ENCODE peak calls at places on chromosomes 11 and 22, in seven cellular contexts. B, U, F, V, Z, N and J are unnamed samples.

GRCh38 chr11:62108017-62108750 is 15.6 kb upstream of the INCENP start:
- DNase-seq in B (peak), U (peak), F (no peak), V (no peak), Z (no peak), N (peak), J (peak)

GRCh38 chr11:72758690-72759389 is 6.6 kb upstream of the ARAP1 start:
- DNase-seq in B (no peak), U (peak), F (no peak), V (no peak), Z (no peak), N (no peak), J (peak)

GRCh38 chr11:11814614-11815452 is 26.9 kb upstream of the USP47 start:
- DNase-seq in B (no peak), U (no peak), F (no peak), V (no peak), Z (no peak), N (no peak), J (no peak)

GRCh38 chr11:26286472-26287066 is 45.4 kb upstream of the ANO3 start:
- DNase-seq in B (peak), U (peak), F (no peak), V (no peak), Z (no peak), N (peak), J (no peak)

GRCh38 chr22:33247758-33248157 is 189.6 kb upstream of the SYN3 start:
- DNase-seq in B (no peak), U (no peak), F (no peak), V (no peak), Z (no peak), N (no peak), J (no peak)

GRCh38 chr11:107179829-107180228 is 161.6 kb upstream of the GUCY1A2 start:
- DNase-seq in B (no peak), U (no peak), F (no peak), V (no peak), Z (no peak), N (no peak), J (no peak)

GRCh38 chr11:104067534-104067933 is 31.1 kb downstream of the DDI1 start:
- DNase-seq in B (no peak), U (no peak), F (no peak), V (no peak), Z (no peak), N (no peak), J (no peak)

GRCh38 chr11:77602385-77603105 is 12.8 kb downstream of the AQP11 start:
- DNase-seq in B (no peak), U (no peak), F (no peak), V (no peak), Z (no peak), N (peak), J (no peak)

GRCh38 chr11:69941546-69942332 is 122.5 kb upstream of the FGF3 start:
- DNase-seq in B (no peak), U (no peak), F (no peak), V (no peak), Z (peak), N (no peak), J (no peak)

GRCh38 chr22:35014812-35015211 is 51.1 kb upstream of the ISX start:
- DNase-seq in B (no peak), U (no peak), F (no peak), V (no peak), Z (no peak), N (no peak), J (no peak)

GRCh38 chr11:74418509-74418895 is 20.3 kb upstream of the PGM2L1 start:
- DNase-seq in B (no peak), U (peak), F (no peak), V (no peak), Z (no peak), N (peak), J (peak)

GRCh38 chr11:76329084-76329648 is 51.8 kb downstream of the THAP12 start:
- DNase-seq in B (no peak), U (no peak), F (no peak), V (no peak), Z (no peak), N (peak), J (no peak)

GRCh38 chr11:35030716-35031213 is 108.2 kb upstream of the CD44 start:
- DNase-seq in B (peak), U (peak), F (no peak), V (no peak), Z (no peak), N (peak), J (no peak)

GRCh38 chr11:100546714-100547113 is 140.4 kb upstream of the ARHGAP42 start:
- DNase-seq in B (peak), U (no peak), F (no peak), V (no peak), Z (no peak), N (peak), J (no peak)

GRCh38 chr11:61023086-61024035 is 51.9 kb downstream of the CD6 start:
- DNase-seq in B (no peak), U (no peak), F (no peak), V (peak), Z (peak), N (no peak), J (no peak)

GRCh38 chr22:41524283-41524682 is 20.0 kb downstream of the POLR3H start:
- DNase-seq in B (no peak), U (no peak), F (no peak), V (no peak), Z (no peak), N (no peak), J (no peak)

GRCh38 chr11:19803506-19803998 is 90.9 kb downstream of the NAV2 start:
- DNase-seq in B (peak), U (no peak), F (no peak), V (no peak), Z (no peak), N (no peak), J (no peak)

GRCh38 chr11:1231396-1232327 is 8.8 kb downstream of the MUC5B start:
- DNase-seq in B (no peak), U (no peak), F (no peak), V (no peak), Z (no peak), N (no peak), J (no peak)

GRCh38 chr22:41833369-41834004 is 582 bp downstream of the SREBF2 start:
- DNase-seq in B (peak), U (peak), F (peak), V (peak), Z (peak), N (peak), J (no peak)

GRCh38 chr11:23749762-23750430 is 747.0 kb upstream of the LUZP2 start:
- DNase-seq in B (no peak), U (no peak), F (no peak), V (no peak), Z (no peak), N (no peak), J (no peak)

GRCh38 chr11:704799-705645 is 1.0 kb upstream of the EPS8L2 start:
- DNase-seq in B (peak), U (no peak), F (no peak), V (no peak), Z (no peak), N (no peak), J (no peak)

GRCh38 chr11:2704896-2705606 is 5.3 kb upstream of the KCNQ1OT1 start:
- DNase-seq in B (no peak), U (no peak), F (no peak), V (no peak), Z (no peak), N (no peak), J (no peak)

GRCh38 chr11:108599978-108600377 is 6.4 kb upstream of the EXPH5 start:
- DNase-seq in B (no peak), U (no peak), F (no peak), V (no peak), Z (no peak), N (no peak), J (no peak)

GRCh38 chr11:33692013-33692504 is 8.6 kb downstream of the C11orf91 start:
- DNase-seq in B (peak), U (no peak), F (no peak), V (no peak), Z (no peak), N (peak), J (peak)

GRCh38 chr22:42066937-42067336 is 3.7 kb downstream of the NAGA start:
- DNase-seq in B (no peak), U (no peak), F (no peak), V (no peak), Z (no peak), N (no peak), J (no peak)

GRCh38 chr11:128549256-128549944 is 38.0 kb downstream of the ETS1 start:
- DNase-seq in B (no peak), U (no peak), F (no peak), V (no peak), Z (no peak), N (no peak), J (no peak)

GRCh38 chr11:129489254-129489653 is 113.6 kb downstream of the BARX2 start:
- DNase-seq in B (no peak), U (no peak), F (no peak), V (no peak), Z (no peak), N (no peak), J (no peak)

GRCh38 chr11:61345170-61345610 is 12.2 kb downstream of the TKFC start:
- DNase-seq in B (no peak), U (no peak), F (no peak), V (no peak), Z (no peak), N (no peak), J (no peak)

GRCh38 chr22:27686534-27686933 is 115.0 kb downstream of the MN1 start:
- DNase-seq in B (peak), U (no peak), F (no peak), V (no peak), Z (no peak), N (no peak), J (no peak)

GRCh38 chr11:133947298-133947905 is 9.4 kb downstream of the IGSF9B start:
- DNase-seq in B (peak), U (peak), F (no peak), V (peak), Z (peak), N (peak), J (peak)

GRCh38 chr11:10414659-10415058 is 40.4 kb upstream of the AMPD3 start:
- DNase-seq in B (no peak), U (no peak), F (no peak), V (no peak), Z (no peak), N (no peak), J (no peak)

GRCh38 chr11:31106963-31107576 is 262.5 kb downstream of the DCDC1 start:
- DNase-seq in B (peak), U (peak), F (no peak), V (peak), Z (peak), N (peak), J (peak)

GRCh38 chr11:61652135-61652534 is 28.1 kb upstream of the DAGLA start:
- DNase-seq in B (no peak), U (no peak), F (no peak), V (no peak), Z (no peak), N (no peak), J (no peak)